ENCODE peak calls at places on chromosome 5, in four cellular contexts. One of them, this sample, is unnamed.

GRCh38 chr5:137938358-137939138 is 49.3 kb downstream of the PKD2L2 start:
- DNase-seq in heart left ventricle: no peak
- DNase-seq in HepG2: no peak
- DNase-seq in A549: no peak
- DNase-seq in this sample: no peak

GRCh38 chr5:178120661-178121357 is 7.5 kb downstream of the N4BP3 start:
- DNase-seq in heart left ventricle: peak
- DNase-seq in HepG2: peak
- DNase-seq in A549: peak
- DNase-seq in this sample: peak

GRCh38 chr5:74396913-74397606 is 243.5 kb downstream of the ENC1 start:
- DNase-seq in heart left ventricle: no peak
- DNase-seq in HepG2: peak
- DNase-seq in A549: no peak
- DNase-seq in this sample: no peak

GRCh38 chr5:31066655-31067328 is 126.7 kb upstream of the CDH6 start:
- DNase-seq in heart left ventricle: no peak
- DNase-seq in HepG2: no peak
- DNase-seq in A549: no peak
- DNase-seq in this sample: no peak

GRCh38 chr5:139633295-139634027 is 14.7 kb upstream of the CXXC5 start:
- DNase-seq in heart left ventricle: no peak
- DNase-seq in HepG2: peak
- DNase-seq in A549: peak
- DNase-seq in this sample: peak

GRCh38 chr5:173320259-173320658 is 8.0 kb downstream of the STC2 start:
- DNase-seq in heart left ventricle: peak
- DNase-seq in HepG2: no peak
- DNase-seq in A549: no peak
- DNase-seq in this sample: no peak

GRCh38 chr5:166517976-166518375 is 1773.5 kb upstream of the WWC1 start:
- DNase-seq in heart left ventricle: no peak
- DNase-seq in HepG2: no peak
- DNase-seq in A549: no peak
- DNase-seq in this sample: no peak

GRCh38 chr5:14487101-14487895 is 94.3 kb upstream of the OTULINL start:
- DNase-seq in heart left ventricle: no peak
- DNase-seq in HepG2: no peak
- DNase-seq in A549: no peak
- DNase-seq in this sample: no peak

GRCh38 chr5:74056789-74057164 is 430.8 kb downstream of the ARHGEF28 start:
- DNase-seq in heart left ventricle: no peak
- DNase-seq in HepG2: peak
- DNase-seq in A549: peak
- DNase-seq in this sample: no peak

GRCh38 chr5:160199410-160199911 is 29.8 kb upstream of the FABP6 start:
- DNase-seq in heart left ventricle: peak
- DNase-seq in HepG2: no peak
- DNase-seq in A549: peak
- DNase-seq in this sample: peak

GRCh38 chr5:151164687-151165392 is 7.3 kb upstream of the ANXA6 start:
- DNase-seq in heart left ventricle: peak
- DNase-seq in HepG2: peak
- DNase-seq in A549: peak
- DNase-seq in this sample: peak

GRCh38 chr5:1752881-1753280 is 46.8 kb downstream of the MRPL36 start:
- DNase-seq in heart left ventricle: no peak
- DNase-seq in HepG2: no peak
- DNase-seq in A549: no peak
- DNase-seq in this sample: no peak

GRCh38 chr5:178442361-178443256 is 147.6 kb downstream of the COL23A1 start:
- DNase-seq in heart left ventricle: no peak
- DNase-seq in HepG2: no peak
- DNase-seq in A549: no peak
- DNase-seq in this sample: no peak

GRCh38 chr5:178206166-178207101 is 2.1 kb downstream of the HNRNPAB start:
- DNase-seq in heart left ventricle: no peak
- DNase-seq in HepG2: no peak
- DNase-seq in A549: no peak
- DNase-seq in this sample: peak

GRCh38 chr5:146993876-146994530 is 115.4 kb upstream of the PPP2R2B start:
- DNase-seq in heart left ventricle: no peak
- DNase-seq in HepG2: no peak
- DNase-seq in A549: no peak
- DNase-seq in this sample: no peak

GRCh38 chr5:54234304-54234938 is 76.0 kb downstream of the ARL15 start:
- DNase-seq in heart left ventricle: no peak
- DNase-seq in HepG2: peak
- DNase-seq in A549: peak
- DNase-seq in this sample: no peak

GRCh38 chr5:31036407-31036806 is 157.1 kb upstream of the CDH6 start:
- DNase-seq in heart left ventricle: no peak
- DNase-seq in HepG2: no peak
- DNase-seq in A549: no peak
- DNase-seq in this sample: no peak

DNA sequence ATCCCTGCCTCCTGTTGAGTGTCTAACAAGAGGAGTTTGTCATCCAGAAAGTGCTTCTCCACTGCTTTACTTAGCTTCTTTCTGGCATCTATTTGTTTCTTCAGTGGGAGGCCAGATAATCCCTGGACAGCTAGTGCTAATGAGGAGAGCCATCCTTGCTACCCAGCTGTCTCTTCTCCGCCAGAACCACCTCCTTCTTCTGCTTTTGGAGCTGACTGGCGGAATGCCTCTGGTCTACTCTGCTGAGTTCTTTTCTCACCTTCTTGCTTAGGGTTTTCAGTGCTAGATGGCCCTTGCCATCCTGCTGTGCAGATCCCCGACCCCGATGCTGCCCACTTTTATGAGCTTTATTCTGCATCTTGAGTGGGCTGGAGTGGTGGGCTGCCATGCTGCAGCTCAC is 145.8 kb downstream of the GPBP1 start:
- DNase-seq in heart left ventricle: no peak
- DNase-seq in HepG2: no peak
- DNase-seq in A549: no peak
- DNase-seq in this sample: no peak
- TF ChIP-seq POLR2A in heart left ventricle: no peak
- TF ChIP-seq POLR2A in HepG2: no peak
- TF ChIP-seq POLR2A in A549: no peak
- TF ChIP-seq POLR2A in this sample: no peak

GRCh38 chr5:92559743-92560142 is 1021.3 kb downstream of the NR2F1-AS1 start:
- DNase-seq in heart left ventricle: no peak
- DNase-seq in HepG2: no peak
- DNase-seq in A549: peak
- DNase-seq in this sample: no peak

GRCh38 chr5:92559331-92559730 is 1021.7 kb downstream of the NR2F1-AS1 start:
- DNase-seq in heart left ventricle: no peak
- DNase-seq in HepG2: no peak
- DNase-seq in A549: no peak
- DNase-seq in this sample: no peak

GRCh38 chr5:92561362-92562006 is 1019.5 kb downstream of the NR2F1-AS1 start:
- DNase-seq in heart left ventricle: no peak
- DNase-seq in HepG2: no peak
- DNase-seq in A549: peak
- DNase-seq in this sample: no peak

GRCh38 chr5:92562065-92562464 is 1019.0 kb downstream of the NR2F1-AS1 start:
- DNase-seq in heart left ventricle: no peak
- DNase-seq in HepG2: no peak
- DNase-seq in A549: no peak
- DNase-seq in this sample: no peak

DNA sequence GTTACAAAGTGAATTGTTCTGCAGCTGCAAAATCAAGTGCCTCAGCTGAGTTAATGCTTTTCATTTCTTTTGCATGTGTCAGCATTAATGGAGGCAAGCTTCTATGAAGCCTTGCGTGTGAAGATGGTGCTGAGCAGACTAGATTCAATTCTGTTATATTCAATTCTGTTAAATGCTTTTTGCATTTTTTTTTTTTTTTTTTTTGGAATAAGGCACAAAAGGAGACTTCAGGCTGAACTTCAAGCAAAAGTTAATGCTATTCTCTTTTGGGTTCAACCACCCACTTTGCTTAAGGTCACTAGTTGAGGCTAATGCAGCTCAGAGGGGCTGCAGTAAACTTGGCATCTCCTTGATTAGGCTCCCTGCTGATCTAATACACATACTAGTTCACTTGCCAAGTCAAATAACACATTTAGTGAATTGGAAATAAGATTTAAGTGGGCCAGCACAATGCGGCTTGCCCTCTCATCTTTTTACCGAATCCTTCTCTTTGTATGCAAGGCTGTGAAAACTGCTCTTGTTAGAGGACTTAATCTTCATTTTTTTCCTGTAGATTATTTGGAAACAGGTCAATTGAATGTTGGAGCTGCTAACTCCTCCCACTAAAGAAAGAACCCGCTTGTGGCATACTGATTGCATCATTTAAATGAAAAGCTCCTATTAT is 1020.2 kb downstream of the NR2F1-AS1 start:
- DNase-seq in heart left ventricle: no peak
- DNase-seq in HepG2: no peak
- DNase-seq in A549: peak
- DNase-seq in this sample: no peak
- TF ChIP-seq POLR2A in heart left ventricle: no peak
- TF ChIP-seq POLR2A in HepG2: no peak
- TF ChIP-seq POLR2A in A549: no peak
- TF ChIP-seq POLR2A in this sample: no peak

GRCh38 chr5:125064610-125065009 is 318.2 kb upstream of the ZNF608 start:
- DNase-seq in heart left ventricle: no peak
- DNase-seq in HepG2: no peak
- DNase-seq in A549: no peak
- DNase-seq in this sample: no peak
- TF ChIP-seq POLR2A in heart left ventricle: no peak
- TF ChIP-seq POLR2A in HepG2: no peak
- TF ChIP-seq POLR2A in A549: no peak
- TF ChIP-seq POLR2A in this sample: no peak

DNA sequence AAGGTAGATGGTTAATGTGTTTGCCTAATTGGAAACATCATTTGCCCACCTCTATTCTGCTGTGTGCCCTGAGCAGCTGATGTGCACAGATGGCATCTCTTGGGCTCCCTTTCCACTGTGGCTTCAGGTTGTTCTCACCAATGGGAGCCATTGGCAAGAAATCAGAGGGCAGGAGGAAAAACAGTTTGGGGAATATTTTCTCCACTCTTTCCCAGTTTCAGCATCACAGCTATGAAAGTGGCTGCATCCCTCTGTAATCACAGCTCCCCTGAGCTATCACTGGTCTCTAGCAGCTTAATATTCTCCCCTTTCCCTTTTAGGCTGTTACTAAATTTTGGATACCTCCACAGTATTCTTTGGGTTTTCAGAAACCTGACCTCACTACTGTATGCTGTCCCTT is 911.7 kb upstream of the SEMA6A start:
- DNase-seq in heart left ventricle: no peak
- DNase-seq in HepG2: no peak
- DNase-seq in A549: no peak
- DNase-seq in this sample: no peak
- TF ChIP-seq POLR2A in heart left ventricle: no peak
- TF ChIP-seq POLR2A in HepG2: no peak
- TF ChIP-seq POLR2A in A549: no peak
- TF ChIP-seq POLR2A in this sample: no peak

GRCh38 chr5:95730011-95730700 is 980 bp upstream of the RHOBTB3 start:
- DNase-seq in heart left ventricle: no peak
- DNase-seq in HepG2: no peak
- DNase-seq in A549: no peak
- DNase-seq in this sample: no peak

GRCh38 chr5:95734156-95734555 is 3.0 kb downstream of the RHOBTB3 start:
- DNase-seq in heart left ventricle: no peak
- DNase-seq in HepG2: no peak
- DNase-seq in A549: no peak
- DNase-seq in this sample: no peak

GRCh38 chr5:95730730-95731570 is at the start of gene RHOBTB3:
- DNase-seq in heart left ventricle: peak
- DNase-seq in HepG2: peak
- DNase-seq in A549: peak
- DNase-seq in this sample: peak

GRCh38 chr5:95733100-95733499 is 2.0 kb downstream of the RHOBTB3 start:
- DNase-seq in heart left ventricle: no peak
- DNase-seq in HepG2: no peak
- DNase-seq in A549: no peak
- DNase-seq in this sample: no peak

GRCh38 chr5:95731571-95732554 is 727 bp downstream of the RHOBTB3 start:
- DNase-seq in heart left ventricle: peak
- DNase-seq in HepG2: peak
- DNase-seq in A549: peak
- DNase-seq in this sample: peak
- TF ChIP-seq POLR2A in heart left ventricle: no peak
- TF ChIP-seq POLR2A in HepG2: no peak
- TF ChIP-seq POLR2A in A549: peak
- TF ChIP-seq POLR2A in this sample: no peak

GRCh38 chr5:135582099-135582781 is 3.4 kb upstream of the CXCL14 start:
- DNase-seq in heart left ventricle: no peak
- DNase-seq in HepG2: no peak
- DNase-seq in A549: no peak
- DNase-seq in this sample: no peak

GRCh38 chr5:135576075-135576599 is 2.7 kb downstream of the CXCL14 start:
- DNase-seq in heart left ventricle: no peak
- DNase-seq in HepG2: no peak
- DNase-seq in A549: no peak
- DNase-seq in this sample: no peak

GRCh38 chr5:135578305-135578684 is 496 bp downstream of the CXCL14 start:
- DNase-seq in heart left ventricle: no peak
- DNase-seq in HepG2: no peak
- DNase-seq in A549: no peak
- DNase-seq in this sample: no peak

GRCh38 chr5:135577421-135577820 is 1.4 kb downstream of the CXCL14 start:
- DNase-seq in heart left ventricle: no peak
- DNase-seq in HepG2: no peak
- DNase-seq in A549: no peak
- DNase-seq in this sample: no peak

GRCh38 chr5:135578685-135579341 is at the start of gene CXCL14:
- DNase-seq in heart left ventricle: peak
- DNase-seq in HepG2: no peak
- DNase-seq in A549: no peak
- DNase-seq in this sample: no peak
- TF ChIP-seq POLR2A in heart left ventricle: no peak
- TF ChIP-seq POLR2A in HepG2: no peak
- TF ChIP-seq POLR2A in A549: no peak
- TF ChIP-seq POLR2A in this sample: peak

GRCh38 chr5:169070413-169070812 is 230.5 kb downstream of the SLIT3 start:
- DNase-seq in heart left ventricle: no peak
- DNase-seq in HepG2: no peak
- DNase-seq in A549: peak
- DNase-seq in this sample: no peak

GRCh38 chr5:169067641-169068316 is 233.2 kb downstream of the SLIT3 start:
- DNase-seq in heart left ventricle: no peak
- DNase-seq in HepG2: no peak
- DNase-seq in A549: no peak
- DNase-seq in this sample: no peak

GRCh38 chr5:169072223-169072622 is 228.7 kb downstream of the SLIT3 start:
- DNase-seq in heart left ventricle: no peak
- DNase-seq in HepG2: no peak
- DNase-seq in A549: no peak
- DNase-seq in this sample: no peak
- TF ChIP-seq POLR2A in heart left ventricle: no peak
- TF ChIP-seq POLR2A in HepG2: no peak
- TF ChIP-seq POLR2A in A549: no peak
- TF ChIP-seq POLR2A in this sample: no peak

GRCh38 chr5:10565785-10566506 is 2.1 kb downstream of the ANKRD33B start:
- DNase-seq in heart left ventricle: no peak
- DNase-seq in HepG2: no peak
- DNase-seq in A549: no peak
- DNase-seq in this sample: no peak
- TF ChIP-seq POLR2A in heart left ventricle: no peak
- TF ChIP-seq POLR2A in HepG2: no peak
- TF ChIP-seq POLR2A in A549: no peak
- TF ChIP-seq POLR2A in this sample: no peak

This sample was measured in Peyer's patch.